ENCODE peak calls at places on chromosomes 3 and 15, in four cellular contexts. W is IMR-90, P is Peyer's patch, U is HCT116. M is an unnamed sample. For H3K36me3, the result is how much of the 10 kb centered on the place peaks cover.

GRCh38 chr3:46471371-46471914 is 6.7 kb upstream of the LTF start:
- DNase-seq in W (no peak), P (no peak), U (no peak), M (peak)

GRCh38 chr3:43907508-43907858 is 216.7 kb downstream of the ABHD5 start:
- DNase-seq in W (no peak), P (no peak), U (no peak), M (no peak)

GRCh38 chr3:89360155-89360554 is 252.7 kb downstream of the EPHA3 start:
- DNase-seq in W (peak), P (no peak), U (no peak), M (no peak)

GRCh38 chr15:87826119-87826730 is 430.3 kb downstream of the NTRK3 start:
- DNase-seq in W (no peak), P (no peak), U (no peak), M (no peak)

GRCh38 chr15:76309561-76310330 is 1.5 kb downstream of the ETFA start:
- DNase-seq in W (no peak), P (no peak), U (no peak), M (no peak)

GRCh38 chr3:13650210-13651056 is 101.5 kb downstream of the FBLN2 start:
- DNase-seq in W (peak), P (peak), U (peak), M (no peak)

GRCh38 chr3:50592568-50592967 is 19.0 kb downstream of the CISH start:
- DNase-seq in W (no peak), P (no peak), U (no peak), M (no peak)

GRCh38 chr3:160023476-160023875 is 34.8 kb downstream of the IL12A start:
- DNase-seq in W (peak), P (no peak), U (no peak), M (no peak)

GRCh38 chr3:127671523-127672428 is 976 bp upstream of the ABTB1 start:
- DNase-seq in W (no peak), P (no peak), U (no peak), M (no peak)

GRCh38 chr15:96593735-96594134 is 263.2 kb downstream of the NR2F2 start:
- DNase-seq in W (no peak), P (no peak), U (no peak), M (no peak)

GRCh38 chr3:116473602-116474001 is 28.3 kb upstream of the LSAMP start:
- DNase-seq in W (peak), P (no peak), U (no peak), M (no peak)

GRCh38 chr15:58903232-58903631 is 30.2 kb downstream of the SLTM start:
- DNase-seq in W (peak), P (no peak), U (no peak), M (no peak)

GRCh38 chr3:101574388-101575156 is 592 bp downstream of the PCNP start:
- DNase-seq in W (peak), P (peak), U (no peak), M (peak)

GRCh38 chr15:50183112-50183794 is 1.3 kb downstream of the SLC27A2 start:
- DNase-seq in W (no peak), P (no peak), U (no peak), M (no peak)

GRCh38 chr15:64148168-64148567 is 3.4 kb upstream of the SNX22 start:
- DNase-seq in W (no peak), P (no peak), U (no peak), M (no peak)

GRCh38 chr3:187568171-187568570 is 102.0 kb downstream of the SST start:
- DNase-seq in W (no peak), P (no peak), U (no peak), M (no peak)

GRCh38 chr3:150727653-150728502 is 24.2 kb upstream of the ERICH6 start:
- DNase-seq in W (no peak), P (peak), U (no peak), M (no peak)

GRCh38 chr3:179589143-179589542 is 15.3 kb downstream of the MRPL47 start:
- DNase-seq in W (peak), P (no peak), U (no peak), M (no peak)

GRCh38 chr3:136396916-136397315 is 146.8 kb downstream of the PCCB start:
- DNase-seq in W (peak), P (no peak), U (no peak), M (no peak)

GRCh38 chr15:32784571-32784970 is 66.8 kb downstream of the GREM1 start:
- DNase-seq in W (no peak), P (no peak), U (no peak), M (no peak)

GRCh38 chr3:50472958-50473357 is 30.5 kb downstream of the CACNA2D2 start:
- DNase-seq in W (no peak), P (no peak), U (no peak), M (no peak)

GRCh38 chr15:62932436-62932835 is 110.1 kb upstream of the TPM1 start:
- DNase-seq in W (peak), P (no peak), U (no peak), M (no peak)

GRCh38 chr3:52053307-52054304 is 2.8 kb downstream of the DUSP7 start:
- DNase-seq in W (peak), P (peak), U (no peak), M (no peak)

GRCh38 chr15:84981711-84982300 is at the start of gene PDE8A:
- DNase-seq in W (peak), P (peak), U (no peak), M (no peak)

GRCh38 chr15:26781816-26782215 is 8.9 kb upstream of the GABRB3 start:
- DNase-seq in W (no peak), P (no peak), U (no peak), M (no peak)

GRCh38 chr3:44409640-44410410 is 67.6 kb downstream of the ZNF445 start:
- DNase-seq in W (no peak), P (no peak), U (no peak), M (no peak)

GRCh38 chr3:180059351-180059750 is 22.6 kb upstream of the PEX5L start:
- DNase-seq in W (peak), P (no peak), U (no peak), M (no peak)

GRCh38 chr3:127598841-127599570 is 795 bp downstream of the MCM2 start:
- DNase-seq in W (no peak), P (no peak), U (no peak), M (no peak)

GRCh38 chr3:97793415-97794019 is 28.3 kb upstream of the CRYBG3 start:
- DNase-seq in W (peak), P (no peak), U (peak), M (no peak)

GRCh38 chr3:173711619-173712018 is 314.1 kb downstream of the NLGN1 start:
- DNase-seq in W (no peak), P (no peak), U (peak), M (no peak)

GRCh38 chr3:34005886-34006285 is 207.5 kb downstream of the PDCD6IP start:
- DNase-seq in W (peak), P (no peak), U (no peak), M (no peak)

GRCh38 chr3:123061856-123062255 is 5.0 kb upstream of the PDIA5 start:
- DNase-seq in W (no peak), P (no peak), U (no peak), M (no peak)

GRCh38 chr15:80673561-80674244 is 21.4 kb upstream of the ABHD17C start:
- DNase-seq in W (no peak), P (no peak), U (no peak), M (no peak)

GRCh38 chr3:53809267-53809666 is 37.0 kb downstream of the CHDH start:
- DNase-seq in W (no peak), P (peak), U (no peak), M (no peak)

GRCh38 chr15:48522911-48523310 is 122.6 kb downstream of the FBN1 start:
- DNase-seq in W (peak), P (no peak), U (no peak), M (no peak)
- H3K36me3 ChIP-seq in W (under half), P (under half), U (under half), M (under half)

GRCh38 chr3:80230954-80231353 is 463.2 kb upstream of the ROBO1 start:
- DNase-seq in W (no peak), P (no peak), U (no peak), M (no peak)

GRCh38 chr3:80232760-80233159 is 465.0 kb upstream of the ROBO1 start:
- DNase-seq in W (peak), P (no peak), U (no peak), M (no peak)

GRCh38 chr3:80238606-80239005 is 470.8 kb upstream of the ROBO1 start:
- DNase-seq in W (no peak), P (no peak), U (no peak), M (no peak)

DNA sequence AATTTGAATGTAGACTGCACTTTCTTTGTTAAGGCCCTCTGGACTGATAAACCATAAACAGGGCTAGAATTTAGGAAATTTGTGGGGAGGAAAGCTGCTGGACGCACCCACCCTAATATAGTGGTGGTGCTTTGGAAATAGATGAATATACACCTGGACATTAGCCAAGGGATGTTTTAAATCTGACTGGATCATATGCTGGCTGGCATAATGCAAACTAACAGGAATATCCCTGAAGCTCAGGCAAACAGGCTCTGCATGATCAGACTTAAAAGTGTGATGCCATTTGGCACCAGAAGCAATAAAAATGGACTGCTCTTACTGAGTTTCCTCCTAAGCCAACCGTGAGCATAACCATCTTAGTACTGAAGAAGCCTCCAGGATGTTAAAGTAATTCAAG is 465.8 kb upstream of the ROBO1 start:
- DNase-seq in W (peak), P (no peak), U (no peak), M (no peak)
- H3K4me3 ChIP-seq in W (no peak), P (no peak), U (no peak), M (no peak)

GRCh38 chr15:61784734-61785133 is 275.5 kb downstream of the VPS13C start:
- DNase-seq in W (no peak), P (no peak), U (no peak), M (no peak)

DNA sequence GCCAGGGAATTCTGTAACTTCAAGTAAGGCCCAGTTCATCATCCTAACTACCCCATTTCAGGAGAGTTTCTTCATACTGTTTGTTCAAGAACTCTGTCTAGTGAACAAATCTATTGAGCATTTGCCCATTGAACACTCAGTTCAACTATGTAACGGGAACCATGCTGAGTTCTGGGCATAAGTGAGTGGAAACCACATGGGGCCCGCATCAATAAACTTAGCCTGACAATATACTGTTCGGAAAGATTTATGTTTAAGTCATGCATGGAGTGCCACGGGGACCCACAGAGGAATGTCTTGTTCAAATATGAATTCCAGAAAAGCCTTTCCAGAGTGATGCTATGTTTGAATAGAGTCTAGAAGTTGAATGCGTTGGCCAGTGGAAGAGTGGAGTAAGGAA is 280.0 kb downstream of the VPS13C start:
- DNase-seq in W (no peak), P (no peak), U (no peak), M (no peak)
- TF ChIP-seq POLR2A in W (no peak), P (no peak), U (no peak), M (no peak)

DNA sequence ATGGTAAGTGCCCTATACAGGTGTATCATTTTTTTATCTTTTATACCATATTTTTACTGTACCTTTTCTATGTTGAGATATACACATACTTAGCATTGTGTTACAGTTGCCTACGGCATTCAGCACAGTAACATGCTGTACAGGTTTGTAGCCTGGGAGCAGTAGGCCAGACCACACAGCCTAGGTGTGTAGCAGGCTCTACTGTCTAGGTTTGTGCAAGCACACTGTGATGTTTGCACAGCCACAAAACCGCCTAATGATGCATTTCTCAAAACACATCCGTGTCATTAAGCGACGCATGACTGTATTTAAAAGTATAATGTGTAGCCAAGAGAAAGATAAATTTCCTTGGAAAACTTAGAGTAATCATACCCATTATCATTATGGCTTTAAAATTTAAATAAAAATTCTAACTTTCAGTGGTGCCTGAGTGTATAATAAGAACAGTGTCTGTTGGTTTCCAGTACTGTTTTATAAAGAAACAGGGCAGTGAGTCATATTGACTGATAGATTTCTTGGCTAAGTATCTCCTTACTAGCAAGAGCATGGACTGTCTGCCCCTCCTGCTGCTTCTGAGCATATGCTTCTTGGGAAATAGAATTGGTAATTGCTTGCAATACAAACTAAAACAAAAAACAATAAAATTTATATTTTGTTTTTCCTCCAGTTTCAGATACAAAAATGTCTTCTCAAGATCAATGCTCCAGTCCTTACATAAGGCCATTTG is 18.3 kb downstream of the CALML4 start:
- DNase-seq in W (peak), P (no peak), U (no peak), M (no peak)
- H3K36me3 ChIP-seq in W (under half), P (half or more), U (under half), M (under half)

DNA sequence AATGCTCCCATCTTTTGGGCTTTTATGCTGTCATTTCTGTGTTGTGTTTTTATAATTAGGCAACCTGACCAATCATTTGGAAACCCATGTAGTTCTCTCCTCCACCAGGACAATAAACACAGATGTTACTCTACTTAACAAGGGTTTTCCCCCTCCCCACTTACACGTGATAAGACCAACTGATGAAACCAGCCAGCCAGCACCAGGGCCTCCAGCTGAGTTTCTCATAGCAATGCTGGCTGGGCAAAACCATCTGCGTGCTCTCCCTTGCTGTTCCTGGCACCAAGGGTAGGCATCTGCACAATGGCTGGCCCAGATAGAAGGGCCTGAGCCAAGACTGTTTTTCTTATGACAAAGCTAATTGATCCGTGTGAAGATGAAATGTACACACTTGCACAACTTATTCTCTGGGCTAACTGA is 310.4 kb downstream of the PLCL2 start:
- DNase-seq in W (peak), P (peak), U (no peak), M (no peak)
- H3K4me3 ChIP-seq in W (no peak), P (no peak), U (no peak), M (no peak)

GRCh38 chr3:9397331-9397910 is at the start of gene SETD5:
- DNase-seq in W (peak), P (peak), U (peak), M (peak)

GRCh38 chr3:9396632-9397330 is 634 bp upstream of the SETD5 start:
- DNase-seq in W (peak), P (peak), U (peak), M (peak)

GRCh38 chr3:9395570-9396300 is 1.7 kb upstream of the SETD5 start:
- DNase-seq in W (no peak), P (no peak), U (no peak), M (no peak)

GRCh38 chr3:9397911-9398714 is 698 bp downstream of the SETD5 start:
- DNase-seq in W (peak), P (peak), U (no peak), M (peak)

DNA sequence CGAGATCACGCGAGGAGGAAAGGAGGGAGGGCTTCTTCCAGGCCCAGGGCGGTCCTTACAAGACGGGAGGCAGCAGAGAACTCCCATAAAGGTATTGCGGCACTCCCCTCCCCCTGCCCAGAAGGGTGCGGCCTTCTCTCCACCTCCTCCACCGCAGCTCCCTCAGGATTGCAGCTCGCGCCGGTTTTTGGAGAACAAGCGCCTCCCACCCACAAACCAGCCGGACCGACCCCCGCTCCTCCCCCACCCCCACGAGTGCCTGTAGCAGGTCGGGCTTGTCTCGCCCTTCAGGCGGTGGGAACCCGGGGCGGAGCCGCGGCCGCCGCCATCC is 1.1 kb upstream of the SETD5 start:
- DNase-seq in W (peak), P (peak), U (peak), M (peak)
- TF ChIP-seq POLR2A in W (no peak), P (peak), U (peak), M (peak)

GRCh38 chr3:42194943-42195510 is 71.0 kb downstream of the CCK start:
- DNase-seq in W (no peak), P (no peak), U (no peak), M (no peak)
- H3K36me3 ChIP-seq in W (under half), P (half or more), U (under half), M (under half)